ENCODE peak calls at places on chromosomes 5 and 9, in nine cellular contexts. F is brain microvascular endothelial cell; R is fibroblast of pulmonary artery; H is neural progenitor cell; V is IMR-90; Q is CD8-positive, alpha-beta T cell; Y is mucosa of descending colon; C is fibroblast of lung; L is mammary epithelial cell. M is an unnamed sample.

GRCh38 chr9:88710449-88710848 is 175.5 kb downstream of the NXNL2 start:
- DNase-seq in V (peak), Y (no peak), F (no peak), Q (no peak), C (no peak), H (no peak), L (no peak), R (no peak), M (no peak)

GRCh38 chr5:106163233-106163632 is 1507.5 kb downstream of the EFNA5 start:
- DNase-seq in V (no peak), R (no peak), H (no peak), Y (no peak), C (no peak), F (no peak), Q (no peak), L (no peak), M (no peak)

GRCh38 chr5:28703651-28704260 is 1665.4 kb upstream of the CDH9 start:
- DNase-seq in Y (no peak), Q (no peak), H (no peak), F (peak), R (peak), C (peak), V (no peak), L (no peak), M (no peak)

GRCh38 chr9:83466877-83467276 is 71.3 kb downstream of the FRMD3 start:
- DNase-seq in F (no peak), Q (no peak), H (no peak), L (no peak), Y (no peak), R (no peak), C (no peak), V (no peak), M (no peak)

GRCh38 chr5:172311026-172311425 is 27.5 kb upstream of the UBTD2 start:
- DNase-seq in F (no peak), V (no peak), H (no peak), Q (no peak), C (no peak), R (no peak), L (no peak), Y (no peak), M (no peak)

GRCh38 chr9:34072410-34072809 is 23.7 kb upstream of the UBAP2 start:
- DNase-seq in R (no peak), Q (no peak), F (no peak), V (no peak), C (no peak), H (peak), Y (no peak), L (peak), M (no peak)

GRCh38 chr5:109145139-109145538 is 264.6 kb downstream of the PJA2 start:
- DNase-seq in F (no peak), Y (no peak), L (no peak), V (no peak), Q (no peak), R (no peak), H (no peak), C (no peak), M (no peak)

GRCh38 chr5:73564018-73564417 is 1.4 kb downstream of the ANKRA2 start:
- DNase-seq in Q (no peak), F (no peak), Y (no peak), R (peak), H (no peak), C (no peak), L (no peak), V (no peak), M (no peak)

GRCh38 chr5:42993516-42994284 is 46.4 kb downstream of the ANXA2R start:
- DNase-seq in Y (peak), H (peak), L (no peak), F (peak), R (peak), C (peak), V (peak), Q (peak), M (no peak)

GRCh38 chr5:177129206-177129605 is 4.4 kb upstream of the NSD1 start:
- DNase-seq in V (no peak), F (no peak), Q (no peak), R (no peak), H (no peak), C (no peak), L (no peak), Y (no peak), M (no peak)

GRCh38 chr5:56145106-56145505 is 88.0 kb downstream of the ANKRD55 start:
- DNase-seq in F (no peak), H (no peak), Q (no peak), R (no peak), L (peak), V (no peak), C (no peak), Y (no peak), M (no peak)

GRCh38 chr5:82356808-82357671 is 78.9 kb upstream of the RPS23 start:
- DNase-seq in V (peak), Y (peak), F (peak), R (peak), C (peak), H (no peak), Q (peak), L (peak), M (no peak)

GRCh38 chr5:178298283-178298807 is 65.7 kb upstream of the PHYKPL start:
- DNase-seq in F (no peak), L (no peak), Q (no peak), H (no peak), Y (no peak), R (no peak), C (no peak), V (no peak), M (no peak)

GRCh38 chr9:5846080-5846479 is 13.2 kb upstream of the ERMP1 start:
- DNase-seq in F (no peak), V (no peak), L (no peak), Y (no peak), C (no peak), H (no peak), R (no peak), Q (no peak), M (no peak)

GRCh38 chr5:161547573-161548471 is 1.3 kb upstream of the GABRB2 start:
- DNase-seq in C (no peak), H (peak), V (no peak), L (no peak), R (no peak), F (no peak), Q (peak), Y (peak), M (no peak)

GRCh38 chr5:141369994-141370848 is at the start of gene PCDHGB3:
- DNase-seq in Y (peak), H (no peak), L (peak), V (peak), R (peak), C (peak), Q (peak), F (peak), M (no peak)

GRCh38 chr9:87695523-87695922 is 30.4 kb upstream of the CTSL start:
- DNase-seq in Y (no peak), C (no peak), L (no peak), F (no peak), H (no peak), R (no peak), V (no peak), Q (no peak), M (no peak)

GRCh38 chr9:114779352-114779845 is 26.4 kb downstream of the TNFSF15 start:
- DNase-seq in Q (no peak), H (no peak), F (no peak), C (peak), R (peak), V (no peak), L (peak), Y (peak), M (peak)

GRCh38 chr9:130184983-130185382 is 12.8 kb downstream of the NCS1 start:
- DNase-seq in L (no peak), H (no peak), F (no peak), R (no peak), C (no peak), Q (no peak), V (no peak), Y (no peak), M (no peak)
- TF ChIP-seq CTCF in L (no peak), H (no peak), F (no peak), R (no peak), C (no peak), Q (no peak), V (no peak), Y (no peak), M (no peak)

DNA sequence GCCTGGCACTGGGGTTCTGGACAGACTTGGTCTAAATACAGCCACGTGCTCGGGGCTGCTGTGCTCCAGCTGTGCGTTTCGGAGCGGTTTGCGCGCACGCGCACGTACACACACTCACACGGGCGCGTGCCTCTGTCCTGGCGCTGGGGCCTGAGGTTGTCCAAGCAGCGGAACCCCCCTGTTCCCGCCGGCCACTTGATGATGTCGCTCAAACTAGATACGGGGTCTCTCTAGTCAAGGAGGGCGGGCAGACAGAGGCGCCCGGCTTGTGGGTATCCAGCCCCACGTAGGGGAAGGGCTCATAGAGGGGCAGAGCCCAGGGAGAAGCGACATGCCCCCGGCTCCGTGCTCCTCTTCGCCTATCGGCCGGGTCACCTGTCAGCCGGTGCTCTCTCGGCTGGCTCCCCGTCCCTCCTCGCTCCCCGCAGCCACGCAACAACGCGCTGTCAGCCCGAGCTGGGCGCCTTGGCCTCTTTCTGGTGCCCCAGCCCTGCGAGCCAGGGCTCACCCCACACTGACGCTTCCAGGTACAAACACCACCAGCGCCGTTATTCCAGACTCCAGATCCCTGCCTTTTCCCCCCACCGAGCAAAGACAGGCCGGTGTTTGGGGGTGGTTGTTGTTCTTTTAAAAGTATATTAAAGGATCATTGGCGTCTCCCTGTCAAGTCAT is 8.8 kb downstream of the NR2F1-AS1 start:
- DNase-seq in Q (no peak), F (no peak), Y (no peak), L (no peak), V (no peak), C (no peak), H (peak), R (no peak), M (no peak)
- H3K4me3 ChIP-seq in Q (no peak), F (peak), Y (no peak), L (peak), V (no peak), C (no peak), H (peak), R (peak), M (peak)

GRCh38 chr5:150175536-150175935 is 9.0 kb downstream of the CDX1 start:
- DNase-seq in C (peak), Y (no peak), H (peak), F (no peak), V (peak), L (no peak), Q (no peak), R (peak), M (no peak)
- TF ChIP-seq CTCF in C (peak), Y (no peak), H (peak), F (peak), V (peak), L (peak), Q (no peak), R (peak), M (peak)

GRCh38 chr5:145856285-145856818 is 16.5 kb downstream of the GRXCR2 start:
- DNase-seq in L (peak), R (peak), Q (no peak), C (peak), F (peak), V (peak), Y (peak), H (peak), M (no peak)
- H3K4me3 ChIP-seq in L (no peak), R (no peak), Q (no peak), C (peak), F (peak), V (no peak), Y (no peak), H (peak), M (peak)

M was measured in epithelial cell of proximal tubule.